ENCODE peak calls at places on chromosomes 16 and 17, in four cellular contexts. One of them, this sample, is unnamed.

GRCh38 chr16:20799599-20799998 is 6.7 kb downstream of the ERI2 start:
- DNase-seq in retinal pigment epithelial cell: no peak
- DNase-seq in IMR-90: peak
- DNase-seq in neural progenitor cell: peak
- DNase-seq in this sample: no peak

GRCh38 chr17:281365-281999 is 71.1 kb downstream of the RPH3AL start:
- DNase-seq in retinal pigment epithelial cell: no peak
- DNase-seq in IMR-90: no peak
- DNase-seq in neural progenitor cell: no peak
- DNase-seq in this sample: peak

GRCh38 chr17:63190821-63191220 is 224.8 kb downstream of the TANC2 start:
- DNase-seq in retinal pigment epithelial cell: no peak
- DNase-seq in IMR-90: no peak
- DNase-seq in neural progenitor cell: no peak
- DNase-seq in this sample: no peak

GRCh38 chr16:4749700-4750257 is 15.4 kb downstream of the DNAAF8 start:
- DNase-seq in retinal pigment epithelial cell: no peak
- DNase-seq in IMR-90: no peak
- DNase-seq in neural progenitor cell: no peak
- DNase-seq in this sample: peak

GRCh38 chr16:81601008-81601428 is 156.4 kb downstream of the CMIP start:
- DNase-seq in retinal pigment epithelial cell: peak
- DNase-seq in IMR-90: peak
- DNase-seq in neural progenitor cell: no peak
- DNase-seq in this sample: no peak

GRCh38 chr16:83402969-83403368 is 404.8 kb upstream of the HSBP1 start:
- DNase-seq in retinal pigment epithelial cell: peak
- DNase-seq in IMR-90: peak
- DNase-seq in neural progenitor cell: no peak
- DNase-seq in this sample: no peak

GRCh38 chr16:47134550-47134949 is 9.2 kb downstream of the NETO2 start:
- DNase-seq in retinal pigment epithelial cell: no peak
- DNase-seq in IMR-90: no peak
- DNase-seq in neural progenitor cell: no peak
- DNase-seq in this sample: no peak

GRCh38 chr16:57537596-57538234 is 1.3 kb upstream of the CCDC102A start:
- DNase-seq in retinal pigment epithelial cell: no peak
- DNase-seq in IMR-90: no peak
- DNase-seq in neural progenitor cell: no peak
- DNase-seq in this sample: no peak

GRCh38 chr16:64397945-64398508 is 723.8 kb downstream of the CDH11 start:
- DNase-seq in retinal pigment epithelial cell: no peak
- DNase-seq in IMR-90: peak
- DNase-seq in neural progenitor cell: no peak
- DNase-seq in this sample: no peak

GRCh38 chr16:83031524-83031923 is 404.8 kb downstream of the CDH13 start:
- DNase-seq in retinal pigment epithelial cell: no peak
- DNase-seq in IMR-90: peak
- DNase-seq in neural progenitor cell: no peak
- DNase-seq in this sample: no peak

GRCh38 chr17:27296427-27296979 is 2.6 kb downstream of the WSB1 start:
- DNase-seq in retinal pigment epithelial cell: no peak
- DNase-seq in IMR-90: peak
- DNase-seq in neural progenitor cell: no peak
- DNase-seq in this sample: no peak

GRCh38 chr17:15233022-15233805 is 31.9 kb downstream of the PMP22 start:
- DNase-seq in retinal pigment epithelial cell: no peak
- DNase-seq in IMR-90: peak
- DNase-seq in neural progenitor cell: peak
- DNase-seq in this sample: no peak

GRCh38 chr17:3032258-3033247 is 30.9 kb downstream of the OR1D5 start:
- DNase-seq in retinal pigment epithelial cell: no peak
- DNase-seq in IMR-90: no peak
- DNase-seq in neural progenitor cell: no peak
- DNase-seq in this sample: no peak

GRCh38 chr17:82545071-82545462 is 25.5 kb downstream of the FOXK2 start:
- DNase-seq in retinal pigment epithelial cell: no peak
- DNase-seq in IMR-90: no peak
- DNase-seq in neural progenitor cell: no peak
- DNase-seq in this sample: no peak

GRCh38 chr16:56610017-56610608 is 1.7 kb downstream of the MT2A start:
- DNase-seq in retinal pigment epithelial cell: no peak
- DNase-seq in IMR-90: peak
- DNase-seq in neural progenitor cell: no peak
- DNase-seq in this sample: no peak

GRCh38 chr17:7293821-7294613 is 422 bp downstream of the YBX2 start:
- DNase-seq in retinal pigment epithelial cell: no peak
- DNase-seq in IMR-90: no peak
- DNase-seq in neural progenitor cell: peak
- DNase-seq in this sample: no peak

GRCh38 chr17:9971991-9972390 is 66.9 kb upstream of the RCVRN start:
- DNase-seq in retinal pigment epithelial cell: peak
- DNase-seq in IMR-90: peak
- DNase-seq in neural progenitor cell: no peak
- DNase-seq in this sample: peak

GRCh38 chr17:66954632-66955031 is 9.9 kb upstream of the CACNG4 start:
- DNase-seq in retinal pigment epithelial cell: no peak
- DNase-seq in IMR-90: no peak
- DNase-seq in neural progenitor cell: no peak
- DNase-seq in this sample: no peak

GRCh38 chr16:70659953-70660671 is 13.8 kb downstream of the IL34 start:
- DNase-seq in retinal pigment epithelial cell: no peak
- DNase-seq in IMR-90: no peak
- DNase-seq in neural progenitor cell: no peak
- DNase-seq in this sample: no peak

GRCh38 chr16:31204871-31205666 is 2.5 kb upstream of the PYCARD start:
- DNase-seq in retinal pigment epithelial cell: no peak
- DNase-seq in IMR-90: no peak
- DNase-seq in neural progenitor cell: no peak
- DNase-seq in this sample: no peak

GRCh38 chr17:21374455-21375161 is 1.5 kb upstream of the KCNJ12 start:
- DNase-seq in retinal pigment epithelial cell: no peak
- DNase-seq in IMR-90: no peak
- DNase-seq in neural progenitor cell: no peak
- DNase-seq in this sample: no peak

GRCh38 chr17:29155235-29155965 is 24.8 kb downstream of the MYO18A start:
- DNase-seq in retinal pigment epithelial cell: no peak
- DNase-seq in IMR-90: peak
- DNase-seq in neural progenitor cell: no peak
- DNase-seq in this sample: no peak

GRCh38 chr16:31435341-31436220 is 7.0 kb downstream of the ZNF843 start:
- DNase-seq in retinal pigment epithelial cell: no peak
- DNase-seq in IMR-90: no peak
- DNase-seq in neural progenitor cell: no peak
- DNase-seq in this sample: no peak

GRCh38 chr17:57379237-57380054 is 123.1 kb downstream of the MSI2 start:
- DNase-seq in retinal pigment epithelial cell: no peak
- DNase-seq in IMR-90: peak
- DNase-seq in neural progenitor cell: peak
- DNase-seq in this sample: no peak

GRCh38 chr16:660132-660458 is 7.8 kb upstream of the RHOT2 start:
- DNase-seq in retinal pigment epithelial cell: no peak
- DNase-seq in IMR-90: no peak
- DNase-seq in neural progenitor cell: no peak
- DNase-seq in this sample: no peak
- H3K4me3 ChIP-seq in retinal pigment epithelial cell: no peak
- H3K4me3 ChIP-seq in IMR-90: no peak
- H3K4me3 ChIP-seq in neural progenitor cell: no peak
- H3K4me3 ChIP-seq in this sample: peak

GRCh38 chr17:61536417-61536955 is 54.5 kb downstream of the NACA2 start:
- DNase-seq in retinal pigment epithelial cell: no peak
- DNase-seq in IMR-90: peak
- DNase-seq in neural progenitor cell: no peak
- DNase-seq in this sample: no peak
- H3K4me3 ChIP-seq in retinal pigment epithelial cell: no peak
- H3K4me3 ChIP-seq in IMR-90: peak
- H3K4me3 ChIP-seq in neural progenitor cell: no peak
- H3K4me3 ChIP-seq in this sample: no peak

GRCh38 chr17:14032234-14032633 is 37.1 kb upstream of the COX10 start:
- DNase-seq in retinal pigment epithelial cell: no peak
- DNase-seq in IMR-90: no peak
- DNase-seq in neural progenitor cell: no peak
- DNase-seq in this sample: no peak
- H3K4me3 ChIP-seq in retinal pigment epithelial cell: no peak
- H3K4me3 ChIP-seq in IMR-90: no peak
- H3K4me3 ChIP-seq in neural progenitor cell: no peak
- H3K4me3 ChIP-seq in this sample: no peak

GRCh38 chr17:43713494-43714162 is 45.0 kb downstream of the SOST start:
- DNase-seq in retinal pigment epithelial cell: no peak
- DNase-seq in IMR-90: no peak
- DNase-seq in neural progenitor cell: peak
- DNase-seq in this sample: peak
- H3K4me3 ChIP-seq in retinal pigment epithelial cell: peak
- H3K4me3 ChIP-seq in IMR-90: peak
- H3K4me3 ChIP-seq in neural progenitor cell: peak
- H3K4me3 ChIP-seq in this sample: peak

DNA sequence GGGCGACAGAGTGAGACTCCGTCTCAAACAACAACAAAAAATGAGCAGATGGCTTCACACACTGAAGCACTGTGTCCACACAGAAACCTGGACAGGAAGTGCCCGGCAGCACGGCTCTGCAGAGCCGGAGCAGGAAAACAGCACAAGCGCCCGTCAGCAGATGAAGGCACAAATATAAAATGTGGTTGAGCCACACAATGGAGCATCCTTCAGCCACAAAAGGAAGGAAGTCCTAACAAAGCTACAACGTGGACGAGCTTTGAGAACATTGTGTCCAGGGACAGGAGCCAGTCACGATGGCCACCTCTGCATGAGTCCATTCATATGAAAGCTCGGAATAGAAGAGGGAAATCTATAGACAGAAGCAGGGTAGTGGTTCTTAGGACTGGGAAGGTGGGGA is 15.7 kb downstream of the RHBDF2 start:
- DNase-seq in retinal pigment epithelial cell: no peak
- DNase-seq in IMR-90: no peak
- DNase-seq in neural progenitor cell: no peak
- DNase-seq in this sample: peak
- H3K4me3 ChIP-seq in retinal pigment epithelial cell: no peak
- H3K4me3 ChIP-seq in IMR-90: no peak
- H3K4me3 ChIP-seq in neural progenitor cell: no peak
- H3K4me3 ChIP-seq in this sample: no peak

GRCh38 chr17:49997256-49997735 is 2.3 kb upstream of the DLX3 start:
- DNase-seq in retinal pigment epithelial cell: no peak
- DNase-seq in IMR-90: no peak
- DNase-seq in neural progenitor cell: no peak
- DNase-seq in this sample: no peak

GRCh38 chr17:49997773-49998703 is 3.0 kb upstream of the DLX3 start:
- DNase-seq in retinal pigment epithelial cell: peak
- DNase-seq in IMR-90: peak
- DNase-seq in neural progenitor cell: peak
- DNase-seq in this sample: peak

GRCh38 chr17:49995055-49995738 is at the start of gene DLX3:
- DNase-seq in retinal pigment epithelial cell: peak
- DNase-seq in IMR-90: peak
- DNase-seq in neural progenitor cell: peak
- DNase-seq in this sample: peak

GRCh38 chr17:49996121-49996494 is 1.1 kb upstream of the DLX3 start:
- DNase-seq in retinal pigment epithelial cell: no peak
- DNase-seq in IMR-90: no peak
- DNase-seq in neural progenitor cell: peak
- DNase-seq in this sample: no peak

GRCh38 chr17:49996495-49997255 is 1.7 kb upstream of the DLX3 start:
- DNase-seq in retinal pigment epithelial cell: no peak
- DNase-seq in IMR-90: peak
- DNase-seq in neural progenitor cell: peak
- DNase-seq in this sample: peak
- H3K4me3 ChIP-seq in retinal pigment epithelial cell: peak
- H3K4me3 ChIP-seq in IMR-90: peak
- H3K4me3 ChIP-seq in neural progenitor cell: peak
- H3K4me3 ChIP-seq in this sample: peak

GRCh38 chr16:87575027-87575804 is 27.1 kb upstream of the JPH3 start:
- DNase-seq in retinal pigment epithelial cell: no peak
- DNase-seq in IMR-90: no peak
- DNase-seq in neural progenitor cell: peak
- DNase-seq in this sample: no peak
- H3K4me3 ChIP-seq in retinal pigment epithelial cell: no peak
- H3K4me3 ChIP-seq in IMR-90: no peak
- H3K4me3 ChIP-seq in neural progenitor cell: no peak
- H3K4me3 ChIP-seq in this sample: no peak

GRCh38 chr16:75628351-75628750 is 5.3 kb upstream of the ADAT1 start:
- DNase-seq in retinal pigment epithelial cell: no peak
- DNase-seq in IMR-90: no peak
- DNase-seq in neural progenitor cell: no peak
- DNase-seq in this sample: no peak

GRCh38 chr16:75626806-75627205 is 3.7 kb upstream of the ADAT1 start:
- DNase-seq in retinal pigment epithelial cell: no peak
- DNase-seq in IMR-90: no peak
- DNase-seq in neural progenitor cell: no peak
- DNase-seq in this sample: no peak

GRCh38 chr16:75627856-75628255 is 4.8 kb upstream of the ADAT1 start:
- DNase-seq in retinal pigment epithelial cell: no peak
- DNase-seq in IMR-90: peak
- DNase-seq in neural progenitor cell: no peak
- DNase-seq in this sample: no peak

GRCh38 chr16:75632857-75633256 is 9.8 kb upstream of the ADAT1 start:
- DNase-seq in retinal pigment epithelial cell: no peak
- DNase-seq in IMR-90: no peak
- DNase-seq in neural progenitor cell: no peak
- DNase-seq in this sample: no peak

DNA sequence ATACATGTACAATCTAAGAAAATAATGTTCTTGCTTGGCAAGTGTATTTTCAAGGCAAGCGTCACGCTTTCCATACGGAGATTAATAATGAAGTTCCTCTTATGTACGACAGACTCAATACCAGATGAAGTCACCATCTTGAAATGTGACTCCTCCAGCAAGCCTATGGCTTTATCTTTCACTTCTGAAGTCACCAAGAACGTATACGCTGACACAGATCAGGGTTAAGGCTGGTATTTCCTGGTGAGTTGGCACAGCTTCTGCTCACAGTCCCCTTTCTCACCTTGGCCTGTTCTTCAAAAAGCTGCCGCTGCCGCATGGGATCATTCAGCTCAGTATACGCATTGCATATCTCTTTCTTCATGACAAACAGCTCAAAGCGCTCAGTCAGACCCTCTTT is 6.1 kb upstream of the ADAT1 start:
- DNase-seq in retinal pigment epithelial cell: no peak
- DNase-seq in IMR-90: no peak
- DNase-seq in neural progenitor cell: no peak
- DNase-seq in this sample: no peak
- H3K4me3 ChIP-seq in retinal pigment epithelial cell: no peak
- H3K4me3 ChIP-seq in IMR-90: no peak
- H3K4me3 ChIP-seq in neural progenitor cell: no peak
- H3K4me3 ChIP-seq in this sample: no peak

GRCh38 chr16:67718668-67719047 is 458 bp downstream of the GFOD2 start:
- DNase-seq in retinal pigment epithelial cell: no peak
- DNase-seq in IMR-90: no peak
- DNase-seq in neural progenitor cell: no peak
- DNase-seq in this sample: no peak

GRCh38 chr16:67719048-67719777 is at the start of gene GFOD2:
- DNase-seq in retinal pigment epithelial cell: peak
- DNase-seq in IMR-90: peak
- DNase-seq in neural progenitor cell: peak
- DNase-seq in this sample: peak

GRCh38 chr16:67719778-67720144 is 645 bp upstream of the GFOD2 start:
- DNase-seq in retinal pigment epithelial cell: peak
- DNase-seq in IMR-90: peak
- DNase-seq in neural progenitor cell: peak
- DNase-seq in this sample: no peak

GRCh38 chr16:67723151-67723915 is 4.2 kb upstream of the GFOD2 start:
- DNase-seq in retinal pigment epithelial cell: no peak
- DNase-seq in IMR-90: peak
- DNase-seq in neural progenitor cell: no peak
- DNase-seq in this sample: no peak

GRCh38 chr16:67720236-67720635 is 1.1 kb upstream of the GFOD2 start:
- DNase-seq in retinal pigment epithelial cell: no peak
- DNase-seq in IMR-90: no peak
- DNase-seq in neural progenitor cell: peak
- DNase-seq in this sample: no peak
- H3K4me3 ChIP-seq in retinal pigment epithelial cell: no peak
- H3K4me3 ChIP-seq in IMR-90: peak
- H3K4me3 ChIP-seq in neural progenitor cell: peak
- H3K4me3 ChIP-seq in this sample: no peak